ENCODE peak calls at places on chromosome 6, in nine cellular contexts. T, E, R, Y, J, Q, F, C and U are unnamed samples.
A peak's percentile ranks its signal among the peaks of the same experiment; 100 is the strongest.

GRCh38 chr6:128233501-128233900 is 286.9 kb downstream of the PTPRK start:
- DNase-seq in C (no peak), T (no peak), F (no peak), Q (no peak), Y (no peak), E (no peak), J (no peak), R (no peak), U (no peak)

GRCh38 chr6:149696904-149697303 is 21.0 kb downstream of the LATS1 start:
- DNase-seq in J (no peak), E (no peak), C (no peak), F (no peak), R (no peak), Q (no peak), Y (no peak), T (no peak), U (no peak)

GRCh38 chr6:25991785-25992412 is 29.3 kb downstream of the TRIM38 start:
- DNase-seq in J (peak; percentile 74), Y (no peak), Q (peak; percentile 74), F (peak; percentile 71), T (peak; percentile 47), C (peak; percentile 89), R (peak; percentile 71), E (peak; percentile 88), U (peak; percentile 86)

GRCh38 chr6:73182021-73182607 is 43.2 kb downstream of the KHDC1L start:
- DNase-seq in Q (no peak), R (no peak), F (no peak), C (no peak), J (no peak), Y (no peak), T (no peak), E (no peak), U (no peak)

GRCh38 chr6:37314803-37315515 is 38.8 kb upstream of the RNF8 start:
- DNase-seq in Y (no peak), Q (no peak), F (peak; percentile 47), R (no peak), E (no peak), T (peak; percentile 20), C (no peak), J (peak; percentile 47), U (no peak)

GRCh38 chr6:42460892-42461291 is 9.2 kb upstream of the TRERF1 start:
- DNase-seq in J (no peak), C (no peak), Y (no peak), Q (no peak), F (no peak), R (no peak), T (no peak), E (no peak), U (no peak)

GRCh38 chr6:3326981-3327380 is 68.2 kb downstream of the PSMG4 start:
- DNase-seq in Q (no peak), C (no peak), Y (no peak), F (no peak), R (no peak), T (no peak), E (peak; percentile 46), J (no peak), U (no peak)

GRCh38 chr6:70375166-70375565 is 38.1 kb upstream of the FAM135A start:
- DNase-seq in J (no peak), F (no peak), R (no peak), Q (no peak), E (no peak), C (no peak), Y (no peak), T (no peak), U (no peak)

GRCh38 chr6:11598687-11599086 is 61.1 kb downstream of the TMEM170B start:
- DNase-seq in J (no peak), T (no peak), R (no peak), F (no peak), C (no peak), E (no peak), Q (no peak), Y (no peak), U (no peak)

GRCh38 chr6:138958595-138958994 is 29.5 kb downstream of the REPS1 start:
- DNase-seq in J (no peak), Y (no peak), E (no peak), C (no peak), T (no peak), Q (no peak), R (no peak), F (no peak), U (no peak)

GRCh38 chr6:170080828-170081368 is 210.0 kb downstream of the DLL1 start:
- DNase-seq in E (no peak), T (peak; percentile 73), Q (peak; percentile 43), J (no peak), C (peak; percentile 81), Y (no peak), R (no peak), F (no peak), U (peak; percentile 75)

GRCh38 chr6:157649311-157650260 is 173.5 kb upstream of the SNX9 start:
- DNase-seq in E (peak; percentile 68), F (peak; percentile 50), C (no peak), T (no peak), J (no peak), Q (no peak), R (no peak), Y (no peak), U (no peak)

GRCh38 chr6:41599015-41599835 is 39.0 kb upstream of the MDFI start:
- DNase-seq in Q (no peak), F (no peak), Y (no peak), E (peak; percentile 61), R (no peak), J (no peak), C (peak; percentile 44), T (no peak), U (no peak)

GRCh38 chr6:38239719-38240451 is 399.8 kb downstream of the BTBD9 start:
- DNase-seq in T (no peak), Y (no peak), F (no peak), R (no peak), C (no peak), Q (no peak), J (no peak), E (no peak), U (no peak)

GRCh38 chr6:16313732-16314131 is 75.3 kb downstream of the GMPR start:
- DNase-seq in T (no peak), R (no peak), Y (no peak), J (no peak), Q (no peak), E (no peak), C (no peak), F (no peak), U (no peak)

GRCh38 chr6:16314311-16314710 is 75.9 kb downstream of the GMPR start:
- DNase-seq in Q (no peak), C (no peak), E (no peak), J (no peak), F (no peak), R (no peak), T (no peak), Y (no peak), U (no peak)

GRCh38 chr6:16318538-16318937 is 80.2 kb downstream of the GMPR start:
- DNase-seq in E (no peak), R (no peak), F (no peak), Y (no peak), C (no peak), Q (no peak), T (no peak), J (no peak), U (no peak)

GRCh38 chr6:16318953-16319720 is 80.8 kb downstream of the GMPR start:
- DNase-seq in C (no peak), Q (no peak), J (no peak), Y (no peak), T (no peak), F (no peak), R (no peak), E (no peak), U (no peak)

DNA sequence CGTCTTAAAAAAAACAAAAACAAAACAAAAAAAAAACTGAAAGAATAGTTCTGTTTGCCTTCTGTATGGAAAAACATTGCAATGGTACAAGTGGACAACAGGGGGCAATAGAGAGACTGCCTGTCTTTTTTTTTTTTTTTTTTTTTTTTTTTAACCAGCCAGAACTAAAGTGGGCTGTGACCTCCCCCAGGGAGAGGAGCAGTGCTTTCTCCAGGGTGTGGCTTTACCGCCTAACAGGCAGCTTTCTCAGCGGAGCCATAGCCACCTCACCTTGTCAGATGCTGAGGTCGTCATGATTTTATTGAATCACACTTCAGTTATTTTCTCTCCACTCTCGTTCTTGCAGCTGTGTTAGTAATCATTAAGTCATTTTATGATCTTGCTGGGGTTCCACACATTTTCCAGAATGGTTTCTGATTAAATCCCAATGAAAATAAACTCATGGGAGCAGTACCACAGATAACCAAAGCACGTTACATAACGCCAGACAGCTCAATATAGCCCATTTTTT is 78.4 kb downstream of the GMPR start:
- DNase-seq in F (no peak), E (no peak), Q (no peak), R (no peak), T (no peak), J (peak; percentile 47), C (no peak), Y (no peak), U (no peak)
- TF ChIP-seq CTCF in F (peak; percentile 24), E (no peak), Q (peak; percentile 56), R (peak; percentile 29), T (peak; percentile 80), J (peak; percentile 80), C (peak; percentile 79), Y (no peak), U (peak; percentile 75)

DNA sequence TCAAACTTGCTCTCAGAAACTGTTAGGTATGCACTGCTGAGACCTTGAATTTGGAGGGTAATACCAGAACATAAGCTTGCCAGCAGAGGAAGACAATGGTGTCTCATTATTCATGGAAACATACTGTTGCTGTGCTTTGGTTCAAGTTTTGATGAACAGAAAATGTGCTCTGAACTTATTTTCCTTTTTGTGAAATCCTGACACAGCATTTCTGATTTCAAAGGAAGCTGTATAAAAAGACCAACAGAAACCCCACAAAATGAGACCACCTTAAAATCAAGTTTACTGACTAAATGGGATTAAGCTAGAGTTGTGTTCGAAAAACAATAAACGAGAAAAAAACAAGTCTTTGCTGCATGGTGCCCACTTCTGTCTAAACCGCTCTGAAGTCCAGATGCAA is 70.3 kb downstream of the PRDM1 start:
- DNase-seq in Q (no peak), R (no peak), J (no peak), F (no peak), Y (no peak), E (no peak), C (no peak), T (no peak), U (no peak)
- TF ChIP-seq CTCF in Q (no peak), R (no peak), J (no peak), F (no peak), Y (no peak), E (no peak), C (no peak), T (no peak), U (no peak)

GRCh38 chr6:104995989-104996617 is 39.2 kb downstream of the LIN28B start:
- DNase-seq in E (peak; percentile 67), F (no peak), T (no peak), Q (no peak), J (no peak), R (no peak), Y (no peak), C (no peak), U (no peak)
- TF ChIP-seq CTCF in E (peak; percentile 58), F (peak; percentile 25), T (no peak), Q (no peak), J (no peak), R (no peak), Y (no peak), C (no peak), U (peak; percentile 60)

DNA sequence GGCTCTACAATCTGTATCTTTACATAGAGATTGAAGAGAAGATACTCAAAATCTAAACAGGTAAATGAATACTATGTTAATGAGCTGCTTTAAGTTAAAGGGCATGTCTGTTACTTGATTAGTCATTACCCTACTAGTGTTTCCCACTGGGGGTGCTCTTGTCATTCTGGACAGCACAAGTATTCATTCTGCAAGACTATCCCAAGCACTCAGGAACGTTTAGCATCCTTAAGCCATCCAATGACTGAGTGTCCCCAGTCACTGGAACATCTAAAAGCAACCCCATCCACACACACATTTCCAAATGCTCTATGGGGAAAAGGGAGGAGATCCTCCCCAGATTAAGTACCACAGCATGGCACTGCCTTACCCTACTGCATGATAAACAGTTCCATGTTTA is 25.7 kb downstream of the EZR start:
- DNase-seq in R (no peak), J (peak; percentile 69), T (no peak), E (no peak), Q (no peak), Y (no peak), C (no peak), F (no peak), U (no peak)
- TF ChIP-seq CTCF in R (no peak), J (peak; percentile 85), T (peak; percentile 45), E (no peak), Q (peak; percentile 50), Y (no peak), C (peak; percentile 31), F (peak; percentile 21), U (peak; percentile 40)